ENCODE peak calls at places on chromosomes 1 and 21, in five cellular contexts. One of them, this sample, is unnamed.

GRCh38 chr1:164842891-164843290 is 283.9 kb downstream of the PBX1 start:
- DNase-seq in gastrocnemius medialis: no peak
- DNase-seq in A673: no peak
- DNase-seq in GM23338: no peak
- DNase-seq in stomach: no peak
- DNase-seq in this sample: no peak

GRCh38 chr1:30729906-30730305 is 6.5 kb upstream of the MATN1 start:
- DNase-seq in gastrocnemius medialis: no peak
- DNase-seq in A673: no peak
- DNase-seq in GM23338: no peak
- DNase-seq in stomach: no peak
- DNase-seq in this sample: no peak

GRCh38 chr1:167683641-167684502 is 37.9 kb upstream of the MPZL1 start:
- DNase-seq in gastrocnemius medialis: peak; percentile 68
- DNase-seq in A673: no peak
- DNase-seq in GM23338: peak; percentile 74
- DNase-seq in stomach: no peak
- DNase-seq in this sample: no peak

GRCh38 chr21:25428537-25428936 is 178.7 kb downstream of the MRPL39 start:
- DNase-seq in gastrocnemius medialis: no peak
- DNase-seq in A673: no peak
- DNase-seq in GM23338: no peak
- DNase-seq in stomach: no peak
- DNase-seq in this sample: no peak

GRCh38 chr1:85219853-85220610 is 19.2 kb upstream of the SYDE2 start:
- DNase-seq in gastrocnemius medialis: no peak
- DNase-seq in A673: no peak
- DNase-seq in GM23338: no peak
- DNase-seq in stomach: no peak
- DNase-seq in this sample: no peak

GRCh38 chr1:81304187-81304586 is 496.5 kb upstream of the ADGRL2 start:
- DNase-seq in gastrocnemius medialis: no peak
- DNase-seq in A673: no peak
- DNase-seq in GM23338: no peak
- DNase-seq in stomach: no peak
- DNase-seq in this sample: no peak

GRCh38 chr1:76494807-76495206 is 372.5 kb upstream of the ST6GALNAC5 start:
- DNase-seq in gastrocnemius medialis: no peak
- DNase-seq in A673: no peak
- DNase-seq in GM23338: peak; percentile 16
- DNase-seq in stomach: no peak
- DNase-seq in this sample: no peak

GRCh38 chr21:26351661-26352060 is 181.1 kb upstream of the APP start:
- DNase-seq in gastrocnemius medialis: no peak
- DNase-seq in A673: no peak
- DNase-seq in GM23338: no peak
- DNase-seq in stomach: no peak
- DNase-seq in this sample: no peak

GRCh38 chr21:15423676-15424445 is 305.9 kb upstream of the USP25 start:
- DNase-seq in gastrocnemius medialis: no peak
- DNase-seq in A673: no peak
- DNase-seq in GM23338: peak; percentile 84
- DNase-seq in stomach: no peak
- DNase-seq in this sample: no peak

GRCh38 chr1:235783148-235783776 is 83.4 kb downstream of the LYST start:
- DNase-seq in gastrocnemius medialis: no peak
- DNase-seq in A673: peak; percentile 42
- DNase-seq in GM23338: peak; percentile 67
- DNase-seq in stomach: no peak
- DNase-seq in this sample: no peak

GRCh38 chr1:201593200-201593828 is 54.4 kb downstream of the NAV1 start:
- DNase-seq in gastrocnemius medialis: peak; percentile 76
- DNase-seq in A673: peak; percentile 38
- DNase-seq in GM23338: no peak
- DNase-seq in stomach: no peak
- DNase-seq in this sample: peak; percentile 94

GRCh38 chr21:32299695-32300094 is 1.0 kb downstream of the MRAP start:
- DNase-seq in gastrocnemius medialis: no peak
- DNase-seq in A673: no peak
- DNase-seq in GM23338: no peak
- DNase-seq in stomach: no peak
- DNase-seq in this sample: no peak

GRCh38 chr1:100626397-100626796 is 88.5 kb downstream of the GPR88 start:
- DNase-seq in gastrocnemius medialis: no peak
- DNase-seq in A673: no peak
- DNase-seq in GM23338: no peak
- DNase-seq in stomach: no peak
- DNase-seq in this sample: no peak

GRCh38 chr21:45938453-45938755 is 43.2 kb upstream of the COL6A1 start:
- DNase-seq in gastrocnemius medialis: no peak
- DNase-seq in A673: no peak
- DNase-seq in GM23338: no peak
- DNase-seq in stomach: no peak
- DNase-seq in this sample: no peak

GRCh38 chr1:167109125-167109524 is 15.2 kb downstream of the STYXL2 start:
- DNase-seq in gastrocnemius medialis: peak; percentile 46
- DNase-seq in A673: peak; percentile 63
- DNase-seq in GM23338: no peak
- DNase-seq in stomach: no peak
- DNase-seq in this sample: no peak

GRCh38 chr1:169491845-169492281 is 6.1 kb upstream of the SLC19A2 start:
- DNase-seq in gastrocnemius medialis: no peak
- DNase-seq in A673: no peak
- DNase-seq in GM23338: no peak
- DNase-seq in stomach: no peak
- DNase-seq in this sample: no peak

GRCh38 chr1:163730366-163730765 is 408.6 kb downstream of the NUF2 start:
- DNase-seq in gastrocnemius medialis: no peak
- DNase-seq in A673: no peak
- DNase-seq in GM23338: no peak
- DNase-seq in stomach: no peak
- DNase-seq in this sample: no peak

GRCh38 chr1:214514032-214514818 is 37.2 kb downstream of the PTPN14 start:
- DNase-seq in gastrocnemius medialis: no peak
- DNase-seq in A673: peak; percentile 86
- DNase-seq in GM23338: peak; percentile 74
- DNase-seq in stomach: no peak
- DNase-seq in this sample: no peak

GRCh38 chr1:9242338-9242969 is 7.9 kb downstream of the H6PD start:
- DNase-seq in gastrocnemius medialis: peak; percentile 99
- DNase-seq in A673: no peak
- DNase-seq in GM23338: no peak
- DNase-seq in stomach: peak; percentile 91
- DNase-seq in this sample: peak; percentile 94

GRCh38 chr1:20124451-20125057 is 5.2 kb upstream of the PLA2G2D start:
- DNase-seq in gastrocnemius medialis: no peak
- DNase-seq in A673: peak; percentile 84
- DNase-seq in GM23338: no peak
- DNase-seq in stomach: no peak
- DNase-seq in this sample: no peak

GRCh38 chr1:113890816-113891215 is 3.4 kb upstream of the BCL2L15 start:
- DNase-seq in gastrocnemius medialis: no peak
- DNase-seq in A673: no peak
- DNase-seq in GM23338: no peak
- DNase-seq in stomach: no peak
- DNase-seq in this sample: no peak

GRCh38 chr1:109151146-109151545 is 37.2 kb downstream of the ELAPOR1 start:
- DNase-seq in gastrocnemius medialis: peak; percentile 24
- DNase-seq in A673: no peak
- DNase-seq in GM23338: peak; percentile 46
- DNase-seq in stomach: peak; percentile 67
- DNase-seq in this sample: no peak

GRCh38 chr1:244815600-244816099 is 19.8 kb upstream of the COX20 start:
- DNase-seq in gastrocnemius medialis: no peak
- DNase-seq in A673: no peak
- DNase-seq in GM23338: peak; percentile 87
- DNase-seq in stomach: no peak
- DNase-seq in this sample: no peak

GRCh38 chr1:89839516-89839915 is 18.7 kb downstream of the LRRC8D start:
- DNase-seq in gastrocnemius medialis: no peak
- DNase-seq in A673: no peak
- DNase-seq in GM23338: no peak
- DNase-seq in stomach: no peak
- DNase-seq in this sample: no peak

GRCh38 chr1:53509775-53510174 is 50.6 kb downstream of the DMRTB1 start:
- DNase-seq in gastrocnemius medialis: no peak
- DNase-seq in A673: no peak
- DNase-seq in GM23338: no peak
- DNase-seq in stomach: no peak
- DNase-seq in this sample: no peak

GRCh38 chr1:13935336-13935735 is 235.3 kb downstream of the PRDM2 start:
- DNase-seq in gastrocnemius medialis: no peak
- DNase-seq in A673: peak; percentile 48
- DNase-seq in GM23338: no peak
- DNase-seq in stomach: no peak
- DNase-seq in this sample: peak; percentile 90

GRCh38 chr21:29407571-29407970 is 108.8 kb downstream of the BACH1 start:
- DNase-seq in gastrocnemius medialis: no peak
- DNase-seq in A673: no peak
- DNase-seq in GM23338: peak; percentile 6
- DNase-seq in stomach: no peak
- DNase-seq in this sample: no peak

GRCh38 chr21:29406385-29406784 is 107.7 kb downstream of the BACH1 start:
- DNase-seq in gastrocnemius medialis: no peak
- DNase-seq in A673: no peak
- DNase-seq in GM23338: no peak
- DNase-seq in stomach: no peak
- DNase-seq in this sample: no peak

GRCh38 chr21:29403922-29404538 is 105.3 kb downstream of the BACH1 start:
- DNase-seq in gastrocnemius medialis: peak; percentile 21
- DNase-seq in A673: no peak
- DNase-seq in GM23338: no peak
- DNase-seq in stomach: no peak
- DNase-seq in this sample: no peak

GRCh38 chr21:29405503-29406122 is 106.9 kb downstream of the BACH1 start:
- DNase-seq in gastrocnemius medialis: no peak
- DNase-seq in A673: no peak
- DNase-seq in GM23338: no peak
- DNase-seq in stomach: no peak
- DNase-seq in this sample: no peak

GRCh38 chr21:29403291-29403690 is 104.6 kb downstream of the BACH1 start:
- DNase-seq in gastrocnemius medialis: no peak
- DNase-seq in A673: no peak
- DNase-seq in GM23338: no peak
- DNase-seq in stomach: no peak
- DNase-seq in this sample: no peak
- H3K4me3 ChIP-seq in gastrocnemius medialis: no peak overlapping the region
- H3K4me3 ChIP-seq in A673: no peak overlapping the region
- H3K4me3 ChIP-seq in GM23338: no peak overlapping the region
- H3K4me3 ChIP-seq in stomach: no peak overlapping the region
- H3K4me3 ChIP-seq in this sample: no peak overlapping the region

DNA sequence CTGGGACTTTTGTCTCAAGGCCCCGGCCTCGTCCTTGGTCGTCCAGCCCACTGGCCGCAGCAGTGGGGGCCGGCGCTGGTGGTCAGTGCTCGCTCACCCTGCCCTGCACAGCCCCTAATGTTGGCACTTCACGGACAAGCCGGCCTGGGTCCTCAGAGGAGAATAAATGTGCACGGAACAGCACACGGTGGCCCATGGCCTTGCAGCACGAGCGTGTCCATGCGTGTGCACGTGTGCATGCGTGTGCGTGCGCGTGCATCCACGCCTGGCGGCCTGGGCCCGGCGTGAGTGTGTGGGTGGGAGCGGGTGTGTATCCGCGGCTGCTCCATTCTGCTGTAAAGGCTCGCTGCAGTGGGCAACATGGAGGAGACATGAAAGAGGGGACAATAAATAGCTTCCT is 142.6 kb downstream of the PRDM16 start:
- DNase-seq in gastrocnemius medialis: no peak
- DNase-seq in A673: no peak
- DNase-seq in GM23338: no peak
- DNase-seq in stomach: no peak
- DNase-seq in this sample: no peak
- H3K27ac ChIP-seq in gastrocnemius medialis: no peak overlapping the region
- H3K27ac ChIP-seq in A673: no peak overlapping the region
- H3K27ac ChIP-seq in GM23338: no peak overlapping the region
- H3K27ac ChIP-seq in stomach: no peak overlapping the region
- H3K27ac ChIP-seq in this sample: no peak overlapping the region

GRCh38 chr1:219661464-219662092 is 48.7 kb upstream of the ZC3H11B start:
- DNase-seq in gastrocnemius medialis: no peak
- DNase-seq in A673: no peak
- DNase-seq in GM23338: no peak
- DNase-seq in stomach: no peak
- DNase-seq in this sample: no peak

GRCh38 chr1:219659005-219659632 is 46.2 kb upstream of the ZC3H11B start:
- DNase-seq in gastrocnemius medialis: no peak
- DNase-seq in A673: no peak
- DNase-seq in GM23338: no peak
- DNase-seq in stomach: no peak
- DNase-seq in this sample: no peak

GRCh38 chr1:219659682-219660081 is 46.8 kb upstream of the ZC3H11B start:
- DNase-seq in gastrocnemius medialis: no peak
- DNase-seq in A673: peak; percentile 72
- DNase-seq in GM23338: peak; percentile 28
- DNase-seq in stomach: no peak
- DNase-seq in this sample: no peak

GRCh38 chr1:219664310-219665029 is 51.6 kb upstream of the ZC3H11B start:
- DNase-seq in gastrocnemius medialis: no peak
- DNase-seq in A673: no peak
- DNase-seq in GM23338: no peak
- DNase-seq in stomach: no peak
- DNase-seq in this sample: no peak

DNA sequence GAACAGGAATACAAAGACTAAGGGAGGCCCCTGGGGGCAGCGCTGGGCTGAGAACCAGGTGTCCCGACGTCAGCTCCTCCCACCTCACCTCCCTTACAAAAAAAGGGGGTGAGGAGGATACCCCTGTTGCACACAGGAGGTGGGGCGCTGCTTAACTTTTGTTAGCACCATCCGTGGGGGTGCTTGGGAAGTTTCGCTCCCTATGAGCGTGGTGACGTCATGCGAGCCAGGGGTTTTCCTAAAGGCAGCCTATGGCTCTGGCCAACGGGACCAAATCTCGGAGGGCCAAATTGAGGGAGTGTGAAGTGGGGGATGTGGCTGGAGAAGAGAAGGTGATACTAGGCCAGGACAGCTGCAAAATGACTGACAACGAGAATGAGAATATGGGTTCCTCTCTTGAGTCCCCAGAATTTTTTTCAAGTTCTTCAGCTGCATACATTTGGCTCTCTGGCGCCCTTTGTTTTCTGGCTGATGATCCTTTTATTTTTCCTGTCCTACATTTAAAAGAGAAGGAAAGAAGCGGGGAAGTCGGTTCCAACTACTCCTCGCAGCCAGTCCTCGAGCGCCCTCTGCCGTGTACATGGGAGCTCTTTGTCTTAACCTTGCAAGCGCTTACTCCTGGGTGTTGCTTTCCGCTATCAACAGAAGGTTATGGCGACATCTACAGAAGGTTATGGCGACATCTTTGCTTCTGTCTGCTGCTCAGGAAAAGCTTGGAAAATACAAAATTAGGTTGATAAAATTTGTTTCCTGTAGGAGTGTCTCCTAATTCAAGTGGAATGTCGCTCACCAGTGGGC is 48.0 kb upstream of the ZC3H11B start:
- DNase-seq in gastrocnemius medialis: peak; percentile 78
- DNase-seq in A673: peak; percentile 91
- DNase-seq in GM23338: peak; percentile 96
- DNase-seq in stomach: peak; percentile 74
- DNase-seq in this sample: peak; percentile 96
- TF ChIP-seq CTCF in gastrocnemius medialis: peak; percentile 26
- TF ChIP-seq CTCF in A673: peak; percentile 89
- TF ChIP-seq CTCF in GM23338: peak; percentile 96
- TF ChIP-seq CTCF in stomach: no peak
- TF ChIP-seq CTCF in this sample: peak; percentile 76

GRCh38 chr21:34745557-34746255 is 76.9 kb downstream of the CLIC6 start:
- DNase-seq in gastrocnemius medialis: peak; percentile 61
- DNase-seq in A673: peak; percentile 93
- DNase-seq in GM23338: peak; percentile 94
- DNase-seq in stomach: peak; percentile 73
- DNase-seq in this sample: no peak
- H3K4me3 ChIP-seq in gastrocnemius medialis: peak overlapping the region; percentile 36
- H3K4me3 ChIP-seq in A673: peak overlapping the region; percentile 22
- H3K4me3 ChIP-seq in GM23338: no peak overlapping the region
- H3K4me3 ChIP-seq in stomach: no peak overlapping the region
- H3K4me3 ChIP-seq in this sample: peak overlapping the region; percentile 23

This sample was measured in esophagus muscularis mucosa.